ENCODE peak calls at places on chromosomes 1 and 21, in nine cellular contexts. K is ecto neural progenitor cell; M is aorta; Y is GOT3; T is endodermal cell; R is NCI-H2081; C is central memory CD4-positive, alpha-beta T cell; A is stimulated activated CD4-positive, alpha-beta T cell treated with anti-CD3 and anti-CD28 coated beads, Interleukin-2, amount 100 ng/mL, for 4 hours; X is GM04503. U is an unnamed sample.

GRCh38 chr1:172960454-172961208 is 90.1 kb downstream of the TNFSF18 start:
- DNase-seq in K (no peak), M (no peak), Y (no peak), T (no peak), R (no peak), C (no peak), A (no peak), X (no peak), U (no peak)

GRCh38 chr1:74427676-74428075 is 84.7 kb downstream of the LRRC53 start:
- DNase-seq in K (no peak), M (no peak), Y (no peak), T (no peak), R (no peak), C (no peak), A (no peak), X (no peak), U (no peak)

GRCh38 chr1:94514095-94514727 is 27.3 kb downstream of the F3 start:
- DNase-seq in K (peak), M (no peak), Y (no peak), T (peak), R (no peak), C (no peak), A (no peak), X (no peak), U (peak)

GRCh38 chr1:114510235-114511047 is 562 bp downstream of the TRIM33 start:
- DNase-seq in K (peak), M (peak), Y (no peak), T (peak), R (peak), C (peak), A (no peak), X (no peak), U (peak)

GRCh38 chr1:153667439-153667838 is 3.4 kb downstream of the ILF2 start:
- DNase-seq in K (no peak), M (no peak), Y (no peak), T (no peak), R (no peak), C (no peak), A (no peak), X (no peak), U (no peak)

GRCh38 chr1:4169991-4170390 is 269.9 kb upstream of the C1orf174 start:
- DNase-seq in K (peak), M (no peak), Y (no peak), T (no peak), R (no peak), C (no peak), A (no peak), X (no peak), U (no peak)

GRCh38 chr1:219398815-219399396 is 214.0 kb downstream of the ZC3H11B start:
- DNase-seq in K (no peak), M (no peak), Y (no peak), T (no peak), R (no peak), C (no peak), A (no peak), X (no peak), U (no peak)

GRCh38 chr1:223189903-223190724 is 47.1 kb upstream of the TLR5 start:
- DNase-seq in K (no peak), M (no peak), Y (no peak), T (peak), R (no peak), C (peak), A (peak), X (no peak), U (no peak)

GRCh38 chr21:43204638-43205037 is 35.8 kb downstream of the CRYAA start:
- DNase-seq in K (peak), M (no peak), Y (no peak), T (peak), R (no peak), C (no peak), A (no peak), X (no peak), U (no peak)

GRCh38 chr1:57748696-57749095 is 324.8 kb upstream of the DAB1 start:
- DNase-seq in K (no peak), M (no peak), Y (no peak), T (no peak), R (no peak), C (no peak), A (no peak), X (no peak), U (no peak)

GRCh38 chr1:200040516-200041138 is 13.1 kb downstream of the NR5A2 start:
- DNase-seq in K (peak), M (no peak), Y (no peak), T (peak), R (no peak), C (no peak), A (no peak), X (no peak), U (peak)

GRCh38 chr1:154456631-154457030 is 45.4 kb upstream of the TDRD10 start:
- DNase-seq in K (no peak), M (peak), Y (no peak), T (no peak), R (no peak), C (no peak), A (no peak), X (no peak), U (no peak)

GRCh38 chr1:3721955-3722465 is 30.2 kb upstream of the CCDC27 start:
- DNase-seq in K (no peak), M (no peak), Y (no peak), T (no peak), R (no peak), C (no peak), A (no peak), X (no peak), U (no peak)

GRCh38 chr1:53330819-53331218 is 2.9 kb upstream of the LRP8 start:
- DNase-seq in K (no peak), M (peak), Y (no peak), T (peak), R (no peak), C (no peak), A (no peak), X (no peak), U (no peak)

GRCh38 chr1:240515505-240515904 is 96.5 kb downstream of the GREM2 start:
- DNase-seq in K (no peak), M (no peak), Y (no peak), T (no peak), R (no peak), C (no peak), A (no peak), X (no peak), U (peak)

GRCh38 chr1:90414201-90414600 is 302.9 kb downstream of the BARHL2 start:
- DNase-seq in K (no peak), M (no peak), Y (no peak), T (no peak), R (no peak), C (no peak), A (no peak), X (no peak), U (no peak)

GRCh38 chr1:177283380-177283779 is 112.6 kb downstream of the BRINP2 start:
- DNase-seq in K (no peak), M (no peak), Y (no peak), T (no peak), R (no peak), C (no peak), A (no peak), X (no peak), U (no peak)

GRCh38 chr1:194081444-194081843 is 895.0 kb upstream of the B3GALT2 start:
- DNase-seq in K (no peak), M (no peak), Y (no peak), T (no peak), R (no peak), C (no peak), A (no peak), X (no peak), U (no peak)

GRCh38 chr1:183569141-183569540 is 21.1 kb downstream of the NCF2 start:
- DNase-seq in K (no peak), M (no peak), Y (no peak), T (peak), R (no peak), C (no peak), A (no peak), X (no peak), U (no peak)

GRCh38 chr1:44819257-44819593 is 10.9 kb downstream of the BTBD19 start:
- DNase-seq in K (peak), M (no peak), Y (no peak), T (peak), R (no peak), C (no peak), A (no peak), X (no peak), U (no peak)